ENCODE peak calls at places on chromosomes 2 and 18, in five cellular contexts. H is upper lobe of left lung, S is Panc1, N is HCT116, P is prostate gland. E is an unnamed sample.

GRCh38 chr18:50097702-50098101 is 97.2 kb downstream of the MYO5B start:
- DNase-seq in N (peak; percentile 16), P (peak; percentile 37), H (no peak), S (no peak), E (no peak)

GRCh38 chr2:34266908-34267697 is 668.0 kb upstream of the FAM98A start:
- DNase-seq in S (no peak), P (no peak), N (no peak), H (peak; percentile 11), E (no peak)

GRCh38 chr18:51997129-51997528 is 342.9 kb upstream of the DCC start:
- DNase-seq in P (no peak), N (no peak), H (no peak), S (no peak), E (no peak)

GRCh38 chr2:84846732-84847131 is 34.2 kb downstream of the TRABD2A start:
- DNase-seq in S (no peak), P (no peak), N (no peak), H (no peak), E (no peak)

GRCh38 chr2:183105402-183106134 is 18.7 kb upstream of the NUP35 start:
- DNase-seq in S (no peak), H (no peak), N (no peak), P (no peak), E (no peak)

GRCh38 chr2:186950694-186951093 is 101.7 kb upstream of the ZSWIM2 start:
- DNase-seq in P (no peak), N (no peak), H (no peak), S (no peak), E (no peak)

GRCh38 chr2:85181093-85181685 is 48.0 kb downstream of the TCF7L1 start:
- DNase-seq in N (no peak), P (no peak), S (no peak), H (no peak), E (no peak)

GRCh38 chr2:8677646-8678592 is 3.9 kb upstream of the ID2 start:
- DNase-seq in S (no peak), P (peak; percentile 48), N (peak; percentile 34), H (peak; percentile 89), E (peak; percentile 51)

GRCh38 chr2:70123051-70123828 is 36.0 kb downstream of the PCBP1 start:
- DNase-seq in P (peak; percentile 30), S (no peak), N (no peak), H (no peak), E (no peak)

GRCh38 chr2:224009605-224010330 is 29.3 kb downstream of the SERPINE2 start:
- DNase-seq in P (no peak), H (no peak), N (no peak), S (no peak), E (peak; percentile 6)

GRCh38 chr2:129717560-129718128 is 261.8 kb upstream of the RAB6C start:
- DNase-seq in N (no peak), P (no peak), S (no peak), H (no peak), E (no peak)

GRCh38 chr2:20596973-20597867 is 53.7 kb downstream of the HS1BP3 start:
- DNase-seq in N (no peak), P (no peak), H (no peak), S (no peak), E (peak; percentile 83)

GRCh38 chr2:126863336-126864015 is 35.2 kb upstream of the TEX51 start:
- DNase-seq in H (no peak), N (no peak), S (no peak), P (no peak), E (no peak)

GRCh38 chr2:215431778-215432758 is 3.8 kb downstream of the FN1 start:
- DNase-seq in H (no peak), N (no peak), S (no peak), P (no peak), E (peak; percentile 46)

GRCh38 chr2:179264238-179265081 is at the start of gene SESTD1:
- DNase-seq in P (peak; percentile 28), S (no peak), H (peak; percentile 97), N (no peak), E (peak; percentile 56)

GRCh38 chr2:144211826-144212225 is 308.1 kb downstream of the ZEB2 start:
- DNase-seq in P (no peak), H (no peak), N (no peak), S (no peak), E (no peak)

GRCh38 chr2:224901121-224901676 is 141.1 kb downstream of the DOCK10 start:
- DNase-seq in S (no peak), H (no peak), P (peak; percentile 16), N (no peak), E (no peak)

GRCh38 chr2:57760448-57760847 is 286.2 kb upstream of the VRK2 start:
- DNase-seq in H (no peak), S (no peak), P (no peak), N (no peak), E (no peak)

GRCh38 chr2:240731327-240731626 is 39.6 kb downstream of the AQP12A start:
- DNase-seq in S (no peak), P (no peak), N (no peak), H (peak; percentile 72), E (no peak)

GRCh38 chr2:36559221-36559942 is 38.6 kb downstream of the FEZ2 start:
- DNase-seq in N (no peak), S (no peak), P (no peak), H (peak; percentile 19), E (peak; percentile 37)

GRCh38 chr2:78541451-78542267 is 483.8 kb upstream of the REG3G start:
- DNase-seq in S (no peak), P (no peak), N (no peak), H (peak; percentile 15), E (no peak)

GRCh38 chr2:224173882-224174415 is 134.9 kb upstream of the SERPINE2 start:
- DNase-seq in H (no peak), N (no peak), S (no peak), P (no peak), E (no peak)

DNA sequence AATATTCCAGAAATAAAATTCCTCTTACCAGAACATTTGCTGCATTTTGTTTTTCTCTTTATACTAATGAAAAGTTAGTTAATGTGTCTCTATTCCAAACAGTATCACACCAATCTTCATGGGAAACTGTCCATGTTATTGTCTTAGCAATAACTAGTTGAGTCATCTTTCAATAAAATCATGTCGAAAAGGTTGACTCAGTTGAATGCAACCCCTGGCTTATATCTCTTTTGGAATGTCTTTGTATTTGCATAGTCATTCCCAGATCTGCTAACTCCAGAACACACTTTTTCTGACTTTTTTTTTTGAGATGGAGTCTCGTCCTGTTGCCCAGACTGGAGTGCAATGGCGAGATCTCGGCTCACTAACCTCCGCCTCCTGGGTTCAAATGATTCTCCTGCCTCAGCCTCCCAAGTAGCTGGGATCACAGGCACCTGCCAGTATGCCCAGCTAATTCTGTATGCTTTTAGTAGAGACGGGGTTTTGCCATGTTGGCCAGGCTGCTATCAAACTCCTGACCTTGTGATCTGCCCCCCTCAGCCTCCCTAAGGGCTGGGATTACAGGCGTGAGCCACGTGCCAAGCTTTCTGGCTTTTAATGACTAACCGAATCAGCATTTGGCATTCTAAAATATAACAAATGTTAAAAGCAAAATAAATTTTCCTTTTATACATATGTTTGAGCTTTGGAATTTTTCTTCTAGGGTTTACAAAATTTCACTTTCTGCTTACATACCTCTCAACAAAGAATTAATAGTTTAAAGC is 133.2 kb upstream of the GULP1 start:
- DNase-seq in P (no peak), N (no peak), H (no peak), S (no peak), E (no peak)
- H3K4me3 ChIP-seq in P (no peak overlapping the region), N (no peak overlapping the region), H (no peak overlapping the region), S (no peak overlapping the region), E (no peak overlapping the region)

GRCh38 chr2:95274291-95275150 is at the start of gene PROM2:
- DNase-seq in S (no peak), P (peak; percentile 88), N (peak; percentile 27), H (no peak), E (no peak)
- TF ChIP-seq POLR2AphosphoS5 in S (no peak), P (peak; percentile 90), N (peak; percentile 72), H (no peak), E (no peak)

GRCh38 chr18:70289351-70290330 is 796 bp downstream of the SOCS6 start:
- DNase-seq in H (peak; percentile 91), N (no peak), S (no peak), P (peak; percentile 11), E (peak; percentile 51)

GRCh38 chr18:70291295-70291574 is 2.4 kb downstream of the SOCS6 start:
- DNase-seq in S (no peak), H (no peak), N (no peak), P (no peak), E (no peak)

GRCh38 chr18:70292628-70293027 is 3.8 kb downstream of the SOCS6 start:
- DNase-seq in P (no peak), H (no peak), S (no peak), N (no peak), E (no peak)

GRCh38 chr18:70288851-70289328 is at the start of gene SOCS6:
- DNase-seq in P (peak; percentile 30), N (no peak), S (no peak), H (peak; percentile 93), E (peak; percentile 60)

GRCh38 chr18:70290482-70291294 is 1.8 kb downstream of the SOCS6 start:
- DNase-seq in H (no peak), P (no peak), N (no peak), S (no peak), E (no peak)
- H3K4me3 ChIP-seq in H (peak overlapping the region; percentile 77), P (peak overlapping the region; percentile 72), N (peak overlapping the region; percentile 75), S (peak overlapping the region; percentile 77), E (no peak overlapping the region)

GRCh38 chr2:71637736-71638135 is 184.4 kb downstream of the DYSF start:
- DNase-seq in P (no peak), N (no peak), S (no peak), H (no peak), E (no peak)
- TF ChIP-seq POLR2AphosphoS5 in P (no peak), N (no peak), S (no peak), H (no peak), E (no peak)

DNA sequence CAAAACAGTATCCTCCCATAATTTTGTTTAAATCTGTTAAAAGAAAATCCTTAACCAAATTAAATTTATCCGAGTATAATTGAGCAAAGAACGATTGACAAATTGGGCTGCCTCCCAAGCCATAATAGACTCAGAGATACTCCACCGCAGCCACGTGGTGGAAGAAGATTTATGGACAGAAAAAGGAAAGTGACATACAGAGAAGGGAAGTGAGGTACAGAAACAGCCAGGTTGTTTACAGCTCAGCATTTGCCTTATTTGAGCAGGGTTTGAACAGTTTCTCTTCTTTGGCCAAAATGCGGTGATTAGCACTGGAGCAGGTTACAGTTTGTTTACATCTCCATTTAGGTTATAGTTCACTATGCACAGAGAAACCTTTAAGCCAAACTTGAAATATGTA is 60.8 kb downstream of the KYNU start:
- DNase-seq in N (no peak), H (no peak), P (no peak), S (no peak), E (no peak)
- H3K4me3 ChIP-seq in N (no peak overlapping the region), H (no peak overlapping the region), P (no peak overlapping the region), S (no peak overlapping the region), E (no peak overlapping the region)

GRCh38 chr2:196413821-196414274 is 225.7 kb upstream of the CCDC150 start:
- DNase-seq in N (no peak), P (no peak), S (no peak), H (no peak), E (no peak)
- TF ChIP-seq POLR2AphosphoS5 in N (no peak), P (no peak), S (no peak), H (no peak), E (no peak)

GRCh38 chr2:176122266-176122632 is 270 bp upstream of the HOXD9 start:
- DNase-seq in P (no peak), N (no peak), S (no peak), H (peak; percentile 75), E (no peak)
- H3K4me3 ChIP-seq in P (peak overlapping the region; percentile 17), N (no peak overlapping the region), S (peak overlapping the region; percentile 33), H (peak overlapping the region; percentile 40), E (peak overlapping the region; percentile 77)

E was measured in endothelial cell of umbilical vein.